ENCODE peak calls at places on chromosomes 5 and 9, in eight cellular contexts. R is A549, Q is GM12878, V is H1, O is HepG2, X is endothelial cell of umbilical vein, P is HCT116, J is K562. Z is an unnamed sample.

GRCh38 chr5:102596113-102596512 is 97.3 kb upstream of the SLCO6A1 start:
- DNase-seq in R (no peak), X (no peak), Q (peak), O (no peak), V (no peak), P (no peak), J (no peak), Z (no peak)

GRCh38 chr5:136731241-136731885 is 366.0 kb upstream of the TRPC7 start:
- DNase-seq in X (no peak), O (no peak), J (no peak), P (no peak), R (no peak), Q (no peak), V (no peak), Z (no peak)

GRCh38 chr9:136847065-136847826 is 2.0 kb upstream of the PHPT1 start:
- DNase-seq in Q (no peak), P (peak), V (peak), J (peak), R (peak), X (peak), O (peak), Z (peak)

GRCh38 chr9:86549920-86550319 is 195.7 kb upstream of the TUT7 start:
- DNase-seq in R (no peak), Q (no peak), J (no peak), X (no peak), O (no peak), P (no peak), V (no peak), Z (no peak)

GRCh38 chr5:112636751-112637150 is 100.9 kb upstream of the APC start:
- DNase-seq in X (no peak), Q (no peak), P (no peak), J (no peak), R (no peak), V (no peak), O (no peak), Z (no peak)

GRCh38 chr5:145294321-145294720 is 540.8 kb downstream of the PRELID2 start:
- DNase-seq in R (no peak), J (no peak), P (no peak), V (no peak), X (no peak), O (no peak), Q (no peak), Z (no peak)

GRCh38 chr5:57167201-57167600 is 6.7 kb upstream of the GPBP1 start:
- DNase-seq in P (no peak), X (no peak), V (no peak), Q (no peak), R (no peak), J (no peak), O (no peak), Z (no peak)

GRCh38 chr9:83601463-83601862 is 21.5 kb upstream of the IDNK start:
- DNase-seq in P (no peak), V (no peak), X (no peak), J (no peak), R (no peak), Q (no peak), O (no peak), Z (no peak)

GRCh38 chr5:59656351-59657254 is 236.9 kb downstream of the PDE4D start:
- DNase-seq in R (no peak), O (no peak), J (no peak), V (no peak), X (no peak), Q (no peak), P (no peak), Z (peak)

GRCh38 chr9:89005323-89005722 is 14.1 kb downstream of the S1PR3 start:
- DNase-seq in J (no peak), P (no peak), X (no peak), Q (no peak), V (peak), O (no peak), R (no peak), Z (no peak)

GRCh38 chr9:4301971-4302427 is 2.1 kb upstream of the GLIS3 start:
- DNase-seq in Q (no peak), J (no peak), O (no peak), X (peak), R (peak), P (no peak), V (no peak), Z (peak)

GRCh38 chr9:133375116-133375723 is 640 bp downstream of the SURF4 start:
- DNase-seq in V (no peak), R (peak), J (no peak), X (peak), P (no peak), Q (no peak), O (peak), Z (peak)

GRCh38 chr5:12624776-12625560 is 720.7 kb upstream of the CTNND2 start:
- DNase-seq in O (no peak), V (no peak), X (no peak), J (no peak), P (no peak), R (no peak), Q (no peak), Z (no peak)

GRCh38 chr9:124659099-124659659 is 111.9 kb downstream of the NR6A1 start:
- DNase-seq in J (peak), P (no peak), R (peak), O (peak), V (no peak), Q (peak), X (peak), Z (peak)

GRCh38 chr5:165407352-165407751 is 1901.9 kb downstream of the MAT2B start:
- DNase-seq in O (no peak), R (no peak), V (no peak), Q (no peak), J (no peak), P (no peak), X (no peak), Z (no peak)

GRCh38 chr9:132555528-132555927 is 26.9 kb upstream of the BARHL1 start:
- DNase-seq in P (no peak), J (no peak), R (no peak), V (no peak), O (no peak), Q (no peak), X (no peak), Z (no peak)

GRCh38 chr5:77893225-77893860 is 117.2 kb upstream of the TBCA start:
- DNase-seq in X (peak), R (peak), Q (no peak), J (peak), V (no peak), P (peak), O (peak), Z (peak)

GRCh38 chr5:78586251-78586650 is 62.3 kb downstream of the LHFPL2 start:
- DNase-seq in V (no peak), P (no peak), R (no peak), O (no peak), Q (no peak), J (no peak), X (peak), Z (peak)

GRCh38 chr5:6551287-6551954 is 81.4 kb downstream of the NSUN2 start:
- DNase-seq in O (no peak), X (no peak), Q (no peak), V (no peak), J (no peak), R (no peak), P (no peak), Z (no peak)

GRCh38 chr5:94080390-94080789 is 339.0 kb upstream of the POU5F2 start:
- DNase-seq in X (no peak), J (no peak), R (no peak), Q (no peak), V (no peak), O (no peak), P (no peak), Z (no peak)

GRCh38 chr9:109775516-109775915 is 4.5 kb upstream of the PALM2AKAP2 start:
- DNase-seq in O (no peak), X (no peak), V (no peak), Q (no peak), J (no peak), R (no peak), P (no peak), Z (no peak)

GRCh38 chr5:4189317-4189716 is 593.7 kb downstream of the IRX1 start:
- DNase-seq in X (no peak), V (no peak), Q (no peak), R (no peak), P (no peak), O (no peak), J (peak), Z (no peak)

GRCh38 chr5:90134892-90135291 is 274.7 kb downstream of the CETN3 start:
- DNase-seq in R (no peak), Q (no peak), O (no peak), P (no peak), X (peak), J (no peak), V (no peak), Z (no peak)

GRCh38 chr5:129399069-129399468 is 61.0 kb upstream of the ADAMTS19 start:
- DNase-seq in V (no peak), X (no peak), Q (no peak), O (no peak), P (no peak), J (no peak), R (no peak), Z (no peak)

GRCh38 chr9:87160148-87161107 is 213.1 kb upstream of the GAS1 start:
- DNase-seq in Q (no peak), O (no peak), V (no peak), P (no peak), J (no peak), R (no peak), X (no peak), Z (no peak)

GRCh38 chr9:82333671-82334070 is 345.1 kb downstream of the SPATA31D1 start:
- DNase-seq in X (no peak), J (no peak), R (no peak), Q (no peak), P (no peak), V (no peak), O (no peak), Z (no peak)

GRCh38 chr5:160097981-160098380 is 21.3 kb downstream of the PWWP2A start:
- DNase-seq in Q (no peak), R (no peak), O (no peak), J (no peak), P (no peak), X (no peak), V (no peak), Z (peak)

GRCh38 chr5:139414601-139415121 is 10.8 kb upstream of the SPATA24 start:
- DNase-seq in J (no peak), V (no peak), Q (no peak), O (no peak), X (no peak), R (no peak), P (no peak), Z (no peak)
- TF ChIP-seq POLR2A in J (no peak), V (no peak), Q (no peak), O (no peak), X (no peak), R (no peak), P (no peak), Z (no peak)

DNA sequence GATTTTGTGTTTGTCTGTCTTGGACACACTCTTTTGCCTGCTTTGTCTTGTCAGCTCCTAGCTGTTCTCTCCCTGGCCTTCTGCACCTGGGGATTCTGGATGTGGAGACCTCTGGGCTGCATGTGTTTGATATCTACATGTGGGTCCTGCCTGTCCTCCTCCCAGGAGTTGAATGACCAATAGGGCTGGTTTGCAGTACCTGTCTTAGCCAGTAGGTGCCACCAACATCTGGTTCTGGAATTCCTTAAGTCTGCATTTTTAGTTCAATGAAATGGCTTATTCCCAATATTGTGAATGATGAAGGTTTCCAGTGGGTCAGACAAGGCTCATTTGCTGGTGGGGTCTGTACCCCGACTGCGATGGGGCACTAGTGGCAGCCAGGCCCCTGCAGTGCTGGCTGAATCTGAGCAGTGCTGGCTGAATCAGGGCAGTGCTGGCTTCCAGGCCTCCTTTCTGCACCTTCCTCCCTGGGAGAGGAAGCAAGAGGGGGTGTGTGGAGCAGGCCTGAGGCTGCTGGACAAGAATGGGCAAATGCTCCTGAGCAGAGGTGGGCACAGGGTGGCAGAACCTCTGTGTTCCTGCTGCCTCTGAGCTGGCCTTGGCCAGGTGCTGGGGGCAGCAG is 73.3 kb downstream of the RXRA start:
- DNase-seq in J (peak), O (no peak), V (no peak), X (peak), P (peak), R (no peak), Q (no peak), Z (peak)
- TF ChIP-seq MAX in J (no peak), O (no peak), V (no peak), X (no peak), P (no peak), R (no peak), Q (no peak), Z (peak)

GRCh38 chr9:95027914-95028854 is 289.3 kb downstream of the FANCC start:
- DNase-seq in J (no peak), X (no peak), Q (no peak), R (no peak), O (peak), P (no peak), V (no peak), Z (no peak)

GRCh38 chr9:95025213-95026170 is 292.0 kb downstream of the FANCC start:
- DNase-seq in R (no peak), V (no peak), O (peak), X (peak), Q (no peak), P (no peak), J (peak), Z (peak)

GRCh38 chr9:95021166-95021886 is 294.8 kb downstream of the AOPEP start:
- DNase-seq in Q (no peak), J (no peak), P (no peak), V (no peak), O (no peak), R (no peak), X (no peak), Z (no peak)

GRCh38 chr9:95023217-95024003 is 294.1 kb downstream of the FANCC start:
- DNase-seq in R (peak), O (peak), X (peak), V (no peak), Q (no peak), J (no peak), P (peak), Z (no peak)

DNA sequence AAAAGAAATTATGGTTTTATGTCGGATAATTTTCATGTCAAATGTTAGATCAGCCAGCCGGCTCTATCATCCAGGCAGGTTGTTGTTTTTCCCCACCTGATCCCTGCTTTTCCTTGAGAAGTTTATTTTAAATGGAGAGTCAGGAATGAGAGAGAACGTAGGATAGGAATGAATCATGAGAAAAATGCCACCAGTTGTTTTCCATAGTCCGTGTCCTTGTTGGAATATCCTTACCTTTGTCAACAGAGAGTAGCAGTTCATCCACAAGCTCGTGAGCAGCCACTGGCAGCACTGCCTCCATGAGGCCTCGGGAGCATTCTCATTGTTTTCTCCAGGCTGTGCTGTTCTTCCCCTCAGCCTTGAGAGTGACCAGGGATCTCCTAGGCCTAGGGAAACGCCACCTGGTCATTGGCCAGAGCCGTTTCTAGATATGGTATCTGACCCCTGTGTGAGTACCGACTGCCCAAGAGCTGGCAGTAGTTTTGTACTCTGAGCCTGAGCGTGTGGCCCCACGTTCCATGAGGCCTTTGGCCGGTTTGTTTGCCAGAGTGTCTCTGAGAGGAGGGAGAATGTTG is 293.3 kb downstream of the FANCC start:
- DNase-seq in Q (no peak), P (no peak), O (peak), X (peak), J (no peak), R (no peak), V (no peak), Z (no peak)
- H3K4me3 ChIP-seq in Q (no peak), P (no peak), O (peak), X (no peak), J (no peak), R (peak), V (no peak), Z (no peak)

GRCh38 chr9:94112716-94113465 is 28.6 kb downstream of the PTPDC1 start:
- DNase-seq in J (no peak), R (no peak), X (no peak), V (no peak), P (no peak), Q (no peak), O (no peak), Z (no peak)
- TF ChIP-seq POLR2A in J (no peak), R (no peak), X (no peak), V (no peak), P (no peak), Q (no peak), O (no peak), Z (no peak)

GRCh38 chr5:179436321-179437122 is 91.3 kb upstream of the ADAMTS2 start:
- DNase-seq in O (no peak), Q (no peak), V (no peak), X (no peak), R (no peak), P (no peak), J (no peak), Z (no peak)

GRCh38 chr5:179439181-179439990 is 94.1 kb upstream of the ADAMTS2 start:
- DNase-seq in Q (no peak), V (no peak), O (no peak), P (no peak), J (no peak), X (no peak), R (no peak), Z (no peak)

GRCh38 chr5:179437341-179438001 is 92.2 kb upstream of the ADAMTS2 start:
- DNase-seq in P (no peak), X (no peak), V (no peak), J (no peak), R (no peak), Q (no peak), O (no peak), Z (no peak)

GRCh38 chr5:179438041-179438441 is 92.8 kb upstream of the ADAMTS2 start:
- DNase-seq in R (no peak), P (no peak), X (no peak), J (no peak), Q (no peak), V (no peak), O (no peak), Z (no peak)

DNA sequence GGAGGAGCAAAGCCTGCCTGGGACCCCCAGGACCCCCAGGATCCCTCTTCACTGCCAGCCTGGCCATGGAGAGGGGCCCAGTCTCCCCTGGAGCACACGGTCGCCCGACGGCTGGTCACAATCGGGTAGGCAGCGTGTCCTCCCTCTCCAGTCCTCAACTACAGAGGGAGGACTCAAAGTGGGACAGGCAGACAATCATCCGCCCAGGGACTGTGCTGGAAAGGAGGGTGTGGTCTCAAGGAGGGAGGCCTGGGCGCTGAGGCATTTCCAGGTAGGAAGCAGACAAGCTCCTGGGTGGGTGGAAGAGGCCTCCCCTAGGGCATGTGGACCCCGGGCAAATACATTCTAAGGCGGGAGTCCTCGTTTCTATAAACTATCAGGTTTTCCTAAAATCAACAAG is 93.2 kb upstream of the ADAMTS2 start:
- DNase-seq in V (no peak), O (no peak), Q (no peak), X (no peak), R (no peak), J (no peak), P (no peak), Z (no peak)
- TF ChIP-seq MAX in V (no peak), O (no peak), Q (no peak), X (no peak), R (no peak), J (no peak), P (no peak), Z (no peak)